ENCODE peak calls at places on chromosome 13, in six cellular contexts. F is GM06990, I is IMR-90, R is fibroblast of lung, X is MM.1S, Z is neural progenitor cell. D is an unnamed sample.

GRCh38 chr13:33263484-33263883 is 22.1 kb downstream of the STARD13 start:
- DNase-seq in F (no peak), I (no peak), R (no peak), X (no peak), Z (no peak), D (no peak)

GRCh38 chr13:18998389-18998788 is 183.2 kb downstream of the TUBA3C start:
- DNase-seq in F (no peak), I (no peak), R (no peak), X (no peak), Z (no peak), D (no peak)

GRCh38 chr13:73223372-73223781 is 164.6 kb downstream of the KLF5 start:
- DNase-seq in F (peak; percentile 17), I (no peak), R (no peak), X (peak; percentile 94), Z (no peak), D (no peak)

GRCh38 chr13:112715715-112716460 is 26.1 kb downstream of the ATP11A start:
- DNase-seq in F (no peak), I (no peak), R (no peak), X (no peak), Z (no peak), D (no peak)

GRCh38 chr13:58946274-58946673 is 1217.5 kb downstream of the DIAPH3 start:
- DNase-seq in F (no peak), I (no peak), R (no peak), X (peak; percentile 7), Z (no peak), D (no peak)

GRCh38 chr13:44679602-44680001 is 103.5 kb upstream of the TSC22D1 start:
- DNase-seq in F (no peak), I (peak; percentile 73), R (peak; percentile 38), X (no peak), Z (no peak), D (peak; percentile 45)

GRCh38 chr13:64371045-64371444 is 2859.1 kb downstream of the PCDH9 start:
- DNase-seq in F (no peak), I (peak; percentile 41), R (no peak), X (peak; percentile 37), Z (no peak), D (peak; percentile 12)

GRCh38 chr13:106284358-106284757 is 251.1 kb downstream of the EFNB2 start:
- DNase-seq in F (no peak), I (peak; percentile 41), R (peak; percentile 5), X (no peak), Z (no peak), D (peak; percentile 42)

GRCh38 chr13:40116008-40116407 is 460.5 kb downstream of the COG6 start:
- DNase-seq in F (no peak), I (peak; percentile 40), R (peak; percentile 87), X (no peak), Z (no peak), D (peak; percentile 60)

GRCh38 chr13:35839746-35840273 is 291.4 kb downstream of the DCLK1 start:
- DNase-seq in F (no peak), I (no peak), R (no peak), X (no peak), Z (no peak), D (no peak)

GRCh38 chr13:27038323-27038722 is 133.3 kb downstream of the USP12 start:
- DNase-seq in F (no peak), I (peak; percentile 74), R (peak; percentile 63), X (no peak), Z (no peak), D (peak; percentile 48)

GRCh38 chr13:66933994-66934393 is 296.1 kb downstream of the PCDH9 start:
- DNase-seq in F (no peak), I (peak; percentile 90), R (peak; percentile 72), X (no peak), Z (no peak), D (peak; percentile 83)

GRCh38 chr13:99922631-99923404 is 48.7 kb downstream of the ZIC5 start:
- DNase-seq in F (no peak), I (no peak), R (no peak), X (no peak), Z (no peak), D (no peak)

GRCh38 chr13:99760456-99760855 is 211.1 kb downstream of the ZIC5 start:
- DNase-seq in F (no peak), I (no peak), R (no peak), X (no peak), Z (no peak), D (no peak)

GRCh38 chr13:94311893-94312292 is 167.6 kb downstream of the DCT start:
- DNase-seq in F (no peak), I (peak; percentile 36), R (no peak), X (no peak), Z (no peak), D (no peak)

GRCh38 chr13:50829896-50830295 is 13.6 kb downstream of the DLEU7 start:
- DNase-seq in F (no peak), I (no peak), R (peak; percentile 75), X (no peak), Z (no peak), D (peak; percentile 42)

GRCh38 chr13:71242191-71242590 is 624.8 kb downstream of the DACH1 start:
- DNase-seq in F (no peak), I (no peak), R (peak; percentile 39), X (no peak), Z (peak; percentile 85), D (peak; percentile 4)

GRCh38 chr13:28340272-28340793 is 154.6 kb downstream of the FLT1 start:
- DNase-seq in F (no peak), I (peak; percentile 66), R (no peak), X (no peak), Z (no peak), D (peak; percentile 40)

GRCh38 chr13:26585136-26585535 is 27.7 kb downstream of the WASF3 start:
- DNase-seq in F (no peak), I (peak; percentile 73), R (peak; percentile 20), X (no peak), Z (no peak), D (no peak)

GRCh38 chr13:77918391-77919261 is at the start of gene EDNRB:
- DNase-seq in F (no peak), I (peak; percentile 17), R (peak; percentile 39), X (no peak), Z (peak; percentile 58), D (peak; percentile 28)
- TF ChIP-seq CTCF in F (peak; percentile 11), I (no peak), R (peak; percentile 24), X (no peak), Z (peak; percentile 5), D (no peak)

GRCh38 chr13:110666255-110666533 is 39.7 kb downstream of the CARS2 start:
- DNase-seq in F (no peak), I (no peak), R (no peak), X (no peak), Z (no peak), D (no peak)

GRCh38 chr13:110664074-110664473 is 41.8 kb downstream of the CARS2 start:
- DNase-seq in F (no peak), I (no peak), R (no peak), X (no peak), Z (no peak), D (no peak)

GRCh38 chr13:110663491-110663890 is 42.4 kb downstream of the CARS2 start:
- DNase-seq in F (no peak), I (no peak), R (no peak), X (no peak), Z (no peak), D (no peak)

GRCh38 chr13:110664673-110665072 is 41.2 kb downstream of the CARS2 start:
- DNase-seq in F (no peak), I (no peak), R (no peak), X (no peak), Z (no peak), D (no peak)

GRCh38 chr13:110665491-110666254 is 40.2 kb downstream of the CARS2 start:
- DNase-seq in F (no peak), I (no peak), R (no peak), X (no peak), Z (no peak), D (no peak)
- H3K4me3 ChIP-seq in F (no peak overlapping the region), I (no peak overlapping the region), R (no peak overlapping the region), X (no peak overlapping the region), Z (no peak overlapping the region), D (no peak overlapping the region)

GRCh38 chr13:37636701-37637100 is 38.1 kb upstream of the POSTN start:
- DNase-seq in F (no peak), I (no peak), R (no peak), X (no peak), Z (no peak), D (no peak)

GRCh38 chr13:37645181-37645580 is 46.6 kb upstream of the POSTN start:
- DNase-seq in F (no peak), I (no peak), R (no peak), X (no peak), Z (peak; percentile 18), D (no peak)

GRCh38 chr13:37642201-37642600 is 43.6 kb upstream of the POSTN start:
- DNase-seq in F (no peak), I (no peak), R (no peak), X (no peak), Z (no peak), D (no peak)

DNA sequence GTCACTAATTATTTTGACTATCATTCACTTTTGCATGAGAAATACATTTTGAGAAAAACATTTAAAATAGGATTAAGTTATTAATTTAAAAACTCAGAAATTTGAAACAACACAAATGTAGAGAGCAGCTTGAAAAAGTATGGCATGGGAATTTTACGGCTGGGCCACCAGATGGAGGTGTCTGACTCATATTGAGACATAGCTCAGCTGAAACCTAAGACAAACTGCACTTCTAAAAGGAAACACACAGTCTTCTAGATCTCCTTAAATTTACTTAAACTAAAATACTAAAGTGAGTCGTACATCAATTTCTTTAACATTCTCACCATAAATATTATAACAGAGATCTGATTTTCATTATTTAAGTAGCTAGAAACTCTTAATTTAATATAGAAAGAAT is 41.9 kb upstream of the POSTN start:
- DNase-seq in F (no peak), I (peak; percentile 86), R (peak; percentile 89), X (no peak), Z (peak; percentile 44), D (peak; percentile 86)
- TF ChIP-seq CTCF in F (no peak), I (peak; percentile 87), R (peak; percentile 77), X (no peak), Z (peak; percentile 68), D (peak; percentile 61)

GRCh38 chr13:76654263-76654662 is 231.9 kb downstream of the KCTD12 start:
- DNase-seq in F (no peak), I (no peak), R (no peak), X (no peak), Z (no peak), D (no peak)

GRCh38 chr13:76656056-76656455 is 230.1 kb downstream of the KCTD12 start:
- DNase-seq in F (no peak), I (no peak), R (no peak), X (peak; percentile 48), Z (no peak), D (no peak)

GRCh38 chr13:76656496-76656895 is 229.7 kb downstream of the KCTD12 start:
- DNase-seq in F (no peak), I (no peak), R (no peak), X (no peak), Z (no peak), D (no peak)
- H3K4me3 ChIP-seq in F (no peak overlapping the region), I (no peak overlapping the region), R (no peak overlapping the region), X (no peak overlapping the region), Z (no peak overlapping the region), D (no peak overlapping the region)

D was measured in foreskin fibroblast.